ENCODE peak calls at places on chromosome 22, in nine cellular contexts. One of them, this sample, is unnamed.

GRCh38 chr22:24894220-24894975 is 52.1 kb downstream of the LHFPL7 start:
- DNase-seq in Calu3: peak; percentile 89
- DNase-seq in heart left ventricle: peak; percentile 82
- DNase-seq in tibial artery: peak; percentile 97
- DNase-seq in Panc1: peak; percentile 95
- DNase-seq in heart right ventricle: peak; percentile 85
- DNase-seq in GM13976: no peak
- DNase-seq in lower lobe of right lung: peak; percentile 88
- DNase-seq in AG09319: peak; percentile 76
- DNase-seq in this sample: no peak

GRCh38 chr22:41620646-41621098 is at the start of gene DESI1:
- DNase-seq in GM13976: peak; percentile 59
- DNase-seq in tibial artery: no peak
- DNase-seq in AG09319: no peak
- DNase-seq in Calu3: peak; percentile 59
- DNase-seq in lower lobe of right lung: no peak
- DNase-seq in heart right ventricle: no peak
- DNase-seq in heart left ventricle: peak; percentile 37
- DNase-seq in Panc1: no peak
- DNase-seq in this sample: no peak

GRCh38 chr22:33129621-33130020 is 71.4 kb upstream of the SYN3 start:
- DNase-seq in GM13976: no peak
- DNase-seq in heart right ventricle: no peak
- DNase-seq in lower lobe of right lung: no peak
- DNase-seq in AG09319: no peak
- DNase-seq in Panc1: no peak
- DNase-seq in Calu3: no peak
- DNase-seq in heart left ventricle: no peak
- DNase-seq in tibial artery: no peak
- DNase-seq in this sample: no peak

GRCh38 chr22:35191412-35191811 is 65.9 kb upstream of the HMGXB4 start:
- DNase-seq in Calu3: no peak
- DNase-seq in Panc1: no peak
- DNase-seq in heart right ventricle: no peak
- DNase-seq in tibial artery: no peak
- DNase-seq in lower lobe of right lung: no peak
- DNase-seq in heart left ventricle: no peak
- DNase-seq in GM13976: no peak
- DNase-seq in AG09319: no peak
- DNase-seq in this sample: no peak

GRCh38 chr22:41757507-41757906 is 43.0 kb upstream of the CCDC134 start:
- DNase-seq in heart left ventricle: no peak
- DNase-seq in heart right ventricle: no peak
- DNase-seq in Panc1: no peak
- DNase-seq in GM13976: no peak
- DNase-seq in AG09319: no peak
- DNase-seq in lower lobe of right lung: no peak
- DNase-seq in Calu3: no peak
- DNase-seq in tibial artery: no peak
- DNase-seq in this sample: no peak

GRCh38 chr22:45587638-45588481 is 83.8 kb upstream of the ATXN10 start:
- DNase-seq in heart right ventricle: no peak
- DNase-seq in lower lobe of right lung: peak; percentile 12
- DNase-seq in GM13976: no peak
- DNase-seq in tibial artery: no peak
- DNase-seq in AG09319: no peak
- DNase-seq in heart left ventricle: no peak
- DNase-seq in Calu3: no peak
- DNase-seq in Panc1: no peak
- DNase-seq in this sample: peak; percentile 7

GRCh38 chr22:41479671-41480396 is 10.9 kb downstream of the ACO2 start:
- DNase-seq in lower lobe of right lung: no peak
- DNase-seq in heart left ventricle: no peak
- DNase-seq in GM13976: no peak
- DNase-seq in Panc1: no peak
- DNase-seq in tibial artery: peak; percentile 76
- DNase-seq in Calu3: no peak
- DNase-seq in heart right ventricle: no peak
- DNase-seq in AG09319: no peak
- DNase-seq in this sample: peak; percentile 21

GRCh38 chr22:28728002-28728401 is 13.6 kb downstream of the CHEK2 start:
- DNase-seq in GM13976: no peak
- DNase-seq in tibial artery: no peak
- DNase-seq in Calu3: no peak
- DNase-seq in Panc1: no peak
- DNase-seq in AG09319: no peak
- DNase-seq in heart left ventricle: no peak
- DNase-seq in heart right ventricle: no peak
- DNase-seq in lower lobe of right lung: no peak
- DNase-seq in this sample: no peak

GRCh38 chr22:43014062-43014875 is 680 bp downstream of the PACSIN2 start:
- DNase-seq in tibial artery: peak; percentile 74
- DNase-seq in GM13976: peak; percentile 70
- DNase-seq in Panc1: no peak
- DNase-seq in heart left ventricle: peak; percentile 42
- DNase-seq in AG09319: no peak
- DNase-seq in lower lobe of right lung: peak; percentile 73
- DNase-seq in heart right ventricle: peak; percentile 31
- DNase-seq in Calu3: peak; percentile 54
- DNase-seq in this sample: peak; percentile 52

GRCh38 chr22:39839198-39839597 is 54.4 kb downstream of the ENTHD1 start:
- DNase-seq in heart left ventricle: no peak
- DNase-seq in GM13976: no peak
- DNase-seq in tibial artery: no peak
- DNase-seq in lower lobe of right lung: no peak
- DNase-seq in Panc1: no peak
- DNase-seq in heart right ventricle: no peak
- DNase-seq in AG09319: no peak
- DNase-seq in Calu3: no peak
- DNase-seq in this sample: no peak

GRCh38 chr22:27370281-27370680 is 431.3 kb downstream of the MN1 start:
- DNase-seq in GM13976: no peak
- DNase-seq in AG09319: no peak
- DNase-seq in Calu3: no peak
- DNase-seq in lower lobe of right lung: no peak
- DNase-seq in Panc1: no peak
- DNase-seq in heart left ventricle: no peak
- DNase-seq in heart right ventricle: no peak
- DNase-seq in tibial artery: no peak
- DNase-seq in this sample: no peak

GRCh38 chr22:19019029-19019678 is 83.1 kb upstream of the PRODH start:
- DNase-seq in Calu3: no peak
- DNase-seq in AG09319: no peak
- DNase-seq in heart right ventricle: no peak
- DNase-seq in GM13976: no peak
- DNase-seq in Panc1: no peak
- DNase-seq in tibial artery: no peak
- DNase-seq in heart left ventricle: no peak
- DNase-seq in lower lobe of right lung: no peak
- DNase-seq in this sample: no peak

GRCh38 chr22:22364207-22364606 is 119.6 kb downstream of the VPREB1 start:
- DNase-seq in Panc1: no peak
- DNase-seq in tibial artery: no peak
- DNase-seq in heart left ventricle: no peak
- DNase-seq in GM13976: no peak
- DNase-seq in heart right ventricle: no peak
- DNase-seq in Calu3: no peak
- DNase-seq in AG09319: no peak
- DNase-seq in lower lobe of right lung: no peak
- DNase-seq in this sample: no peak

DNA sequence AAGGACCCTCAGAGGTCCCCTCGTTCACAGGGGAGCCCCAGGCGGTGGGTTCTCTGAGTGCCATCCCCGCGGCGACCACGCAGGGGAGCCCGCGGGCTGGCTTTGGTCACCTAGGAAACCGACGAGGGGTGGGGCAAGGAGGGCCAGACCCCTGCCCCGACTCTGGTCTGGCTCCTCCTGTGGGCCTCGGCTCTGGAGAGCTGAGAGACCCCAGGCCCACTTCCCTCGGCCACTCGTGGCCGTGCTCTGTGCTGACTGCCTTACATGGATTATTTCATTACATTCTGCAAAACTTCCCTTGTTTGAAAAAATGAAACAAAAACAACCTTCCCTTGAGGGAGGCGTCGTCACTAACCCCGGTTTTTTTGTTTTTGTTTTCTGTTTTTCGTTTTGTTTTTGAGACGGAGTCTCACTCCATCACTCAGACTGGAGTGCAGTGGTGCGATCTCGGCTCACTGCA is 15.2 kb upstream of the CYTH4 start:
- DNase-seq in Calu3: peak; percentile 80
- DNase-seq in heart right ventricle: no peak
- DNase-seq in lower lobe of right lung: peak; percentile 71
- DNase-seq in tibial artery: no peak
- DNase-seq in Panc1: no peak
- DNase-seq in AG09319: no peak
- DNase-seq in heart left ventricle: peak; percentile 32
- DNase-seq in GM13976: peak; percentile 85
- DNase-seq in this sample: peak; percentile 82
- TF ChIP-seq CTCF in Calu3: peak; percentile 96
- TF ChIP-seq CTCF in heart right ventricle: peak; percentile 67
- TF ChIP-seq CTCF in lower lobe of right lung: peak; percentile 83
- TF ChIP-seq CTCF in tibial artery: no peak
- TF ChIP-seq CTCF in Panc1: peak; percentile 91
- TF ChIP-seq CTCF in AG09319: peak; percentile 88
- TF ChIP-seq CTCF in heart left ventricle: peak; percentile 68
- TF ChIP-seq CTCF in GM13976: peak; percentile 90
- TF ChIP-seq CTCF in this sample: peak; percentile 87

GRCh38 chr22:36454916-36455570 is 26.4 kb downstream of the TXN2 start:
- DNase-seq in Calu3: peak; percentile 97
- DNase-seq in heart left ventricle: peak; percentile 94
- DNase-seq in AG09319: no peak
- DNase-seq in heart right ventricle: peak; percentile 93
- DNase-seq in tibial artery: peak; percentile 96
- DNase-seq in lower lobe of right lung: peak; percentile 97
- DNase-seq in GM13976: peak; percentile 93
- DNase-seq in Panc1: no peak
- DNase-seq in this sample: peak; percentile 89
- TF ChIP-seq CTCF in Calu3: no peak
- TF ChIP-seq CTCF in heart left ventricle: no peak
- TF ChIP-seq CTCF in AG09319: no peak
- TF ChIP-seq CTCF in heart right ventricle: peak; percentile 48
- TF ChIP-seq CTCF in tibial artery: no peak
- TF ChIP-seq CTCF in lower lobe of right lung: no peak
- TF ChIP-seq CTCF in GM13976: no peak
- TF ChIP-seq CTCF in Panc1: no peak
- TF ChIP-seq CTCF in this sample: no peak

GRCh38 chr22:37030560-37031281 is 11.2 kb downstream of the MPST start:
- DNase-seq in tibial artery: no peak
- DNase-seq in lower lobe of right lung: no peak
- DNase-seq in heart right ventricle: no peak
- DNase-seq in GM13976: no peak
- DNase-seq in Calu3: no peak
- DNase-seq in heart left ventricle: no peak
- DNase-seq in AG09319: no peak
- DNase-seq in Panc1: no peak
- DNase-seq in this sample: no peak
- TF ChIP-seq CTCF in tibial artery: no peak
- TF ChIP-seq CTCF in lower lobe of right lung: no peak
- TF ChIP-seq CTCF in heart right ventricle: no peak
- TF ChIP-seq CTCF in GM13976: no peak
- TF ChIP-seq CTCF in Calu3: no peak
- TF ChIP-seq CTCF in heart left ventricle: no peak
- TF ChIP-seq CTCF in AG09319: no peak
- TF ChIP-seq CTCF in Panc1: no peak
- TF ChIP-seq CTCF in this sample: no peak

GRCh38 chr22:46933526-46933925 is 171.1 kb downstream of the TBC1D22A start:
- DNase-seq in tibial artery: no peak
- DNase-seq in lower lobe of right lung: peak; percentile 58
- DNase-seq in Panc1: no peak
- DNase-seq in heart left ventricle: no peak
- DNase-seq in Calu3: no peak
- DNase-seq in AG09319: no peak
- DNase-seq in GM13976: no peak
- DNase-seq in heart right ventricle: no peak
- DNase-seq in this sample: no peak

GRCh38 chr22:46929689-46930225 is 167.3 kb downstream of the TBC1D22A start:
- DNase-seq in heart right ventricle: no peak
- DNase-seq in tibial artery: no peak
- DNase-seq in lower lobe of right lung: no peak
- DNase-seq in AG09319: no peak
- DNase-seq in GM13976: no peak
- DNase-seq in Calu3: no peak
- DNase-seq in Panc1: no peak
- DNase-seq in heart left ventricle: no peak
- DNase-seq in this sample: no peak

GRCh38 chr22:46931881-46932280 is 169.4 kb downstream of the TBC1D22A start:
- DNase-seq in Panc1: no peak
- DNase-seq in heart left ventricle: no peak
- DNase-seq in heart right ventricle: no peak
- DNase-seq in Calu3: no peak
- DNase-seq in AG09319: no peak
- DNase-seq in lower lobe of right lung: no peak
- DNase-seq in tibial artery: no peak
- DNase-seq in GM13976: no peak
- DNase-seq in this sample: no peak

GRCh38 chr22:46933040-46933439 is 170.6 kb downstream of the TBC1D22A start:
- DNase-seq in tibial artery: no peak
- DNase-seq in AG09319: no peak
- DNase-seq in Calu3: no peak
- DNase-seq in heart right ventricle: no peak
- DNase-seq in Panc1: no peak
- DNase-seq in GM13976: no peak
- DNase-seq in heart left ventricle: no peak
- DNase-seq in lower lobe of right lung: no peak
- DNase-seq in this sample: no peak

DNA sequence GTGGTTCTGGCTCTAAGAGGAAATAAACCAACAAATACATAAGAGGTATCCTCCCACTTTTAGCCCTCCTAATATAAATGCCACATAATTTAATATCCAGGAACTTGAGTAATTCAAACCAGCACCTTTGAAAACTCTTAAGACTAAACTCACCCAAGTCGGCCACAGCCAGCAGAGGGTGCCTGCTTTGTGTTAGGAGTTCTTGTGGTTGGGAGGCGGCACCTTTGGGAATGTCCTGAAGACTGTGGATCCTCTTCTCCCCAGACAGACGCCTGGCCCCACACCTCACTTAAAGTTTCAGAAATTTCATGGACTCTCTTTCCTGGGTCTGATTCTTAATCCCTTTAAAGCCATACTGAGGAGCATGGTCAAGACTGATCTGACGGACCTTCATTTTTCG is 169.0 kb downstream of the TBC1D22A start:
- DNase-seq in heart right ventricle: no peak
- DNase-seq in AG09319: no peak
- DNase-seq in GM13976: no peak
- DNase-seq in Panc1: no peak
- DNase-seq in Calu3: no peak
- DNase-seq in heart left ventricle: no peak
- DNase-seq in tibial artery: no peak
- DNase-seq in lower lobe of right lung: no peak
- DNase-seq in this sample: no peak
- TF ChIP-seq CTCF in heart right ventricle: no peak
- TF ChIP-seq CTCF in AG09319: no peak
- TF ChIP-seq CTCF in GM13976: no peak
- TF ChIP-seq CTCF in Panc1: no peak
- TF ChIP-seq CTCF in Calu3: no peak
- TF ChIP-seq CTCF in heart left ventricle: no peak
- TF ChIP-seq CTCF in tibial artery: no peak
- TF ChIP-seq CTCF in lower lobe of right lung: no peak
- TF ChIP-seq CTCF in this sample: no peak

GRCh38 chr22:30245985-30246901 is at the start of gene LIF:
- DNase-seq in lower lobe of right lung: no peak
- DNase-seq in heart right ventricle: no peak
- DNase-seq in Panc1: no peak
- DNase-seq in heart left ventricle: no peak
- DNase-seq in Calu3: peak; percentile 71
- DNase-seq in tibial artery: no peak
- DNase-seq in GM13976: peak; percentile 82
- DNase-seq in AG09319: no peak
- DNase-seq in this sample: peak; percentile 53
- TF ChIP-seq CTCF in lower lobe of right lung: peak; percentile 19
- TF ChIP-seq CTCF in heart right ventricle: peak; percentile 27
- TF ChIP-seq CTCF in Panc1: no peak
- TF ChIP-seq CTCF in heart left ventricle: no peak
- TF ChIP-seq CTCF in Calu3: no peak
- TF ChIP-seq CTCF in tibial artery: no peak
- TF ChIP-seq CTCF in GM13976: peak; percentile 42
- TF ChIP-seq CTCF in AG09319: peak; percentile 8
- TF ChIP-seq CTCF in this sample: no peak